ENCODE peak calls at places on chromosomes 3 and 15, in eight cellular contexts. Z, E, W, R, Y, A, S and I are unnamed samples.

GRCh38 chr3:45665101-45665572 is 24.1 kb upstream of the SACM1L start:
- DNase-seq in W (peak; percentile 39), Y (peak; percentile 38), E (no peak), A (no peak), Z (no peak), S (no peak), R (no peak), I (peak; percentile 83)

GRCh38 chr15:77797270-77797669 is 164.6 kb upstream of the LINGO1 start:
- DNase-seq in W (no peak), R (no peak), Z (no peak), Y (no peak), A (no peak), E (no peak), S (no peak), I (no peak)

GRCh38 chr3:53944019-53944418 is 52.4 kb upstream of the SELENOK start:
- DNase-seq in W (no peak), A (no peak), S (no peak), E (no peak), Z (no peak), Y (peak; percentile 28), R (no peak), I (no peak)

GRCh38 chr3:177764377-177764912 is 567.2 kb upstream of the TBL1XR1 start:
- DNase-seq in Y (peak; percentile 67), A (no peak), R (no peak), E (no peak), S (no peak), W (peak; percentile 41), Z (no peak), I (no peak)

GRCh38 chr15:68334661-68335124 is 57.1 kb downstream of the FEM1B start:
- DNase-seq in A (no peak), R (no peak), E (no peak), W (peak; percentile 45), Y (peak; percentile 50), S (no peak), Z (no peak), I (no peak)

GRCh38 chr3:125957674-125958510 is 11.1 kb upstream of the ROPN1B start:
- DNase-seq in E (no peak), W (no peak), Y (no peak), A (no peak), Z (no peak), S (no peak), R (no peak), I (no peak)

GRCh38 chr3:29324180-29324651 is 43.3 kb downstream of the RBMS3 start:
- DNase-seq in W (peak; percentile 67), A (no peak), Y (peak; percentile 61), R (peak; percentile 63), Z (peak; percentile 22), S (peak; percentile 52), E (peak; percentile 53), I (no peak)

GRCh38 chr3:128794788-128795649 is 69.0 kb downstream of the RAB7A start:
- DNase-seq in W (peak; percentile 61), A (peak; percentile 60), Z (no peak), Y (peak; percentile 73), R (no peak), E (peak; percentile 61), S (peak; percentile 48), I (peak; percentile 63)

GRCh38 chr3:36911990-36912804 is 32.7 kb downstream of the TRANK1 start:
- DNase-seq in A (no peak), R (no peak), W (peak; percentile 94), Z (no peak), S (no peak), Y (peak; percentile 86), E (no peak), I (no peak)

GRCh38 chr15:86837631-86838030 is 758.0 kb downstream of the AGBL1 start:
- DNase-seq in S (no peak), W (no peak), Y (no peak), R (no peak), A (no peak), Z (no peak), E (no peak), I (no peak)

GRCh38 chr3:140706360-140706759 is 28.5 kb downstream of the TRIM42 start:
- DNase-seq in A (no peak), Z (no peak), S (no peak), R (no peak), Y (no peak), E (no peak), W (no peak), I (no peak)

GRCh38 chr15:91944334-91944733 is 90.8 kb downstream of the SLCO3A1 start:
- DNase-seq in E (no peak), S (no peak), W (no peak), A (no peak), R (no peak), Z (no peak), Y (no peak), I (no peak)

GRCh38 chr3:35383719-35384555 is 255.4 kb upstream of the ARPP21 start:
- DNase-seq in R (no peak), S (no peak), A (no peak), Z (no peak), Y (peak; percentile 44), E (no peak), W (no peak), I (no peak)

GRCh38 chr15:60557157-60557556 is 78.2 kb upstream of the ICE2 start:
- DNase-seq in W (peak; percentile 7), Y (no peak), R (no peak), E (no peak), A (no peak), S (no peak), Z (no peak), I (no peak)

GRCh38 chr3:111531446-111531845 is 10.6 kb upstream of the CD96 start:
- DNase-seq in R (no peak), W (peak; percentile 73), Y (peak; percentile 58), A (no peak), Z (no peak), S (no peak), E (no peak), I (no peak)

GRCh38 chr15:72852268-72852667 is 68.7 kb upstream of the ADPGK start:
- DNase-seq in A (no peak), E (no peak), Y (peak; percentile 34), R (no peak), S (no peak), W (no peak), Z (peak; percentile 25), I (no peak)

GRCh38 chr3:38730281-38730680 is 80.8 kb upstream of the SCN5A start:
- DNase-seq in W (peak; percentile 91), E (no peak), S (no peak), A (no peak), R (no peak), Y (peak; percentile 60), Z (no peak), I (no peak)

GRCh38 chr3:16824085-16824696 is 60.6 kb upstream of the PLCL2 start:
- DNase-seq in A (no peak), Y (no peak), S (no peak), R (no peak), Z (no peak), W (no peak), E (no peak), I (no peak)

GRCh38 chr3:13282528-13282985 is 137.6 kb downstream of the NUP210 start:
- DNase-seq in A (no peak), Z (no peak), S (no peak), E (no peak), R (peak; percentile 39), Y (no peak), W (no peak), I (no peak)

GRCh38 chr3:115348391-115348790 is 201.3 kb upstream of the ZBTB20 start:
- DNase-seq in A (no peak), W (no peak), Y (no peak), S (no peak), Z (no peak), E (no peak), R (no peak), I (no peak)

GRCh38 chr3:95460274-95460673 is 1354.1 kb upstream of the EPHA6 start:
- DNase-seq in A (no peak), E (no peak), S (peak; percentile 29), R (no peak), Y (no peak), W (no peak), Z (peak; percentile 15), I (no peak)

GRCh38 chr3:183711516-183711915 is 13.9 kb downstream of the YEATS2 start:
- DNase-seq in S (no peak), A (no peak), Y (no peak), Z (no peak), W (peak; percentile 69), E (no peak), R (no peak), I (no peak)

GRCh38 chr3:60636846-60637245 is 614.4 kb downstream of the FHIT start:
- DNase-seq in R (no peak), S (no peak), Z (no peak), Y (no peak), E (no peak), W (peak; percentile 20), A (peak; percentile 6), I (no peak)

GRCh38 chr3:151770941-151771340 is 37.2 kb downstream of the AADACL2 start:
- DNase-seq in S (peak; percentile 72), Z (peak; percentile 73), R (peak; percentile 75), Y (peak; percentile 89), W (no peak), A (no peak), E (peak; percentile 63), I (no peak)

GRCh38 chr3:4995500-4996053 is 16.3 kb downstream of the BHLHE40 start:
- DNase-seq in R (no peak), Y (peak; percentile 58), E (no peak), Z (no peak), W (peak; percentile 83), A (no peak), S (no peak), I (no peak)

GRCh38 chr15:81776961-81777360 is 268.9 kb downstream of the MEX3B start:
- DNase-seq in S (no peak), W (no peak), R (no peak), Z (no peak), E (no peak), A (no peak), Y (no peak), I (no peak)
- H3K27me3 ChIP-seq in S (no peaks in the 10 kb centered on the region), W (peaks cover 5% of the 10 kb centered on the region), R (no peaks in the 10 kb centered on the region), Z (peaks cover 14% of the 10 kb centered on the region), E (no peaks in the 10 kb centered on the region), A (no peaks in the 10 kb centered on the region), Y (no peaks in the 10 kb centered on the region), I (no peaks in the 10 kb centered on the region)

DNA sequence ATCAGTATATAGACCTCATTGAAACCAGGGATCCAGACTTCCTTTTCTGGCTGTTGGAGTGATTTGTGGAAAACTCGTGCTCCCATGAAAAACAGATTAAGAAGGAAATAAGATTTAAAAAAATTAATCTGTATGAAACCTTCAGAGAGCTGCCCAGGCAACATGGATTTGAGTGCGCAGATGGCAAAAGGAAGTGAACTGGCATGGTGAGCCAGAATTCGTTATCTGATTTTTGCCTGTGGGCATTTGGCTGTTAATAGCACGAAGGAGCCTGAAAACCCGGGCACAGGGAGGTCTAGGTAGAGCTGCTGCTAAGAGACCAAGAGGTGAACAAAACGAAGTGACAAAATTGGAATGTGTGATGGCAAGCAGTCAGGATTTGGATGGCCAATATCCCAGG is 19.1 kb upstream of the SPINK8 start:
- DNase-seq in Z (no peak), E (no peak), W (no peak), R (no peak), S (no peak), Y (no peak), A (no peak), I (peak; percentile 25)
- H3K27ac ChIP-seq in Z (no peak overlapping the region), E (no peak overlapping the region), W (no peak overlapping the region), R (no peak overlapping the region), S (no peak overlapping the region), Y (no peak overlapping the region), A (no peak overlapping the region), I (no peak overlapping the region)

GRCh38 chr15:36884404-36885335 is 215.7 kb downstream of the MEIS2 start:
- DNase-seq in A (peak; percentile 17), E (no peak), S (no peak), W (no peak), Z (no peak), R (no peak), Y (no peak), I (no peak)
- H3K4me3 ChIP-seq in A (no peak overlapping the region), E (no peak overlapping the region), S (peak overlapping the region; percentile 36), W (no peak overlapping the region), Z (no peak overlapping the region), R (no peak overlapping the region), Y (peak overlapping the region; percentile 20), I (peak overlapping the region; percentile 27)

GRCh38 chr15:47856071-47856470 is 138.8 kb downstream of the SEMA6D start:
- DNase-seq in A (no peak), Y (no peak), S (no peak), E (no peak), R (no peak), Z (no peak), W (no peak), I (no peak)
- H3K27me3 ChIP-seq in A (no peaks in the 10 kb centered on the region), Y (no peaks in the 10 kb centered on the region), S (no peaks in the 10 kb centered on the region), E (no peaks in the 10 kb centered on the region), R (no peaks in the 10 kb centered on the region), Z (peaks cover 9% of the 10 kb centered on the region), W (peaks cover 1% of the 10 kb centered on the region), I (no peaks in the 10 kb centered on the region)